ENCODE peak calls at places on chromosomes 13 and 19, in ten cellular contexts. One of them, this sample, is unnamed.

GRCh38 chr19:34306824-34307223 is 52.5 kb downstream of the GARRE1 start:
- DNase-seq in psoas muscle: no peak
- DNase-seq in GM23338: no peak
- DNase-seq in pancreas: no peak
- DNase-seq in lower leg skin: no peak
- DNase-seq in body of pancreas: no peak
- DNase-seq in A549: no peak
- DNase-seq in A673: no peak
- DNase-seq in stomach: no peak
- DNase-seq in H1: no peak
- DNase-seq in this sample: no peak

GRCh38 chr13:50085063-50085462 is 69.8 kb downstream of the KCNRG start:
- DNase-seq in lower leg skin: no peak
- DNase-seq in body of pancreas: no peak
- DNase-seq in stomach: no peak
- DNase-seq in pancreas: no peak
- DNase-seq in A549: no peak
- DNase-seq in psoas muscle: no peak
- DNase-seq in A673: peak
- DNase-seq in GM23338: peak
- DNase-seq in H1: no peak
- DNase-seq in this sample: peak

GRCh38 chr13:99626461-99627082 is 125.3 kb downstream of the TM9SF2 start:
- DNase-seq in psoas muscle: no peak
- DNase-seq in lower leg skin: no peak
- DNase-seq in body of pancreas: no peak
- DNase-seq in A549: no peak
- DNase-seq in GM23338: no peak
- DNase-seq in H1: no peak
- DNase-seq in stomach: no peak
- DNase-seq in pancreas: no peak
- DNase-seq in A673: peak
- DNase-seq in this sample: peak

GRCh38 chr13:32206097-32206740 is 108.9 kb downstream of the ZAR1L start:
- DNase-seq in pancreas: no peak
- DNase-seq in lower leg skin: no peak
- DNase-seq in A549: no peak
- DNase-seq in H1: no peak
- DNase-seq in body of pancreas: no peak
- DNase-seq in GM23338: no peak
- DNase-seq in A673: no peak
- DNase-seq in psoas muscle: no peak
- DNase-seq in stomach: no peak
- DNase-seq in this sample: peak

GRCh38 chr13:109900723-109901122 is 114.3 kb upstream of the IRS2 start:
- DNase-seq in H1: no peak
- DNase-seq in A673: no peak
- DNase-seq in lower leg skin: no peak
- DNase-seq in pancreas: no peak
- DNase-seq in GM23338: no peak
- DNase-seq in psoas muscle: no peak
- DNase-seq in stomach: no peak
- DNase-seq in A549: no peak
- DNase-seq in body of pancreas: no peak
- DNase-seq in this sample: no peak

GRCh38 chr19:44640518-44640917 is 3.2 kb upstream of the PVR start:
- DNase-seq in pancreas: no peak
- DNase-seq in psoas muscle: no peak
- DNase-seq in H1: no peak
- DNase-seq in body of pancreas: no peak
- DNase-seq in A673: no peak
- DNase-seq in lower leg skin: no peak
- DNase-seq in stomach: no peak
- DNase-seq in A549: no peak
- DNase-seq in GM23338: no peak
- DNase-seq in this sample: peak

GRCh38 chr13:85509512-85509911 is 289.7 kb downstream of the SLITRK6 start:
- DNase-seq in psoas muscle: no peak
- DNase-seq in GM23338: no peak
- DNase-seq in stomach: no peak
- DNase-seq in A673: no peak
- DNase-seq in lower leg skin: no peak
- DNase-seq in pancreas: no peak
- DNase-seq in H1: no peak
- DNase-seq in A549: no peak
- DNase-seq in body of pancreas: no peak
- DNase-seq in this sample: no peak

GRCh38 chr19:34246340-34246739 is 8.0 kb upstream of the GARRE1 start:
- DNase-seq in body of pancreas: no peak
- DNase-seq in lower leg skin: peak
- DNase-seq in psoas muscle: no peak
- DNase-seq in A673: peak
- DNase-seq in A549: no peak
- DNase-seq in pancreas: no peak
- DNase-seq in stomach: no peak
- DNase-seq in GM23338: no peak
- DNase-seq in H1: no peak
- DNase-seq in this sample: no peak

GRCh38 chr19:16623066-16623465 is 4.9 kb downstream of the MED26 start:
- DNase-seq in lower leg skin: no peak
- DNase-seq in GM23338: no peak
- DNase-seq in H1: no peak
- DNase-seq in psoas muscle: no peak
- DNase-seq in body of pancreas: no peak
- DNase-seq in A673: no peak
- DNase-seq in pancreas: no peak
- DNase-seq in stomach: no peak
- DNase-seq in A549: no peak
- DNase-seq in this sample: no peak

GRCh38 chr13:30301827-30302226 is 5.5 kb downstream of the KATNAL1 start:
- DNase-seq in body of pancreas: no peak
- DNase-seq in stomach: no peak
- DNase-seq in pancreas: no peak
- DNase-seq in psoas muscle: no peak
- DNase-seq in A673: no peak
- DNase-seq in lower leg skin: no peak
- DNase-seq in A549: no peak
- DNase-seq in GM23338: no peak
- DNase-seq in H1: no peak
- DNase-seq in this sample: no peak

GRCh38 chr13:47459512-47459911 is 541.6 kb downstream of the SUCLA2 start:
- DNase-seq in GM23338: peak
- DNase-seq in A549: no peak
- DNase-seq in A673: peak
- DNase-seq in pancreas: no peak
- DNase-seq in lower leg skin: no peak
- DNase-seq in body of pancreas: no peak
- DNase-seq in psoas muscle: no peak
- DNase-seq in H1: no peak
- DNase-seq in stomach: no peak
- DNase-seq in this sample: peak

GRCh38 chr13:44440046-44440608 is 66.5 kb downstream of the SERP2 start:
- DNase-seq in A673: no peak
- DNase-seq in lower leg skin: no peak
- DNase-seq in psoas muscle: no peak
- DNase-seq in pancreas: no peak
- DNase-seq in GM23338: no peak
- DNase-seq in H1: no peak
- DNase-seq in body of pancreas: no peak
- DNase-seq in stomach: no peak
- DNase-seq in A549: no peak
- DNase-seq in this sample: no peak

GRCh38 chr19:4968462-4969291 is at the start of gene KDM4B:
- DNase-seq in psoas muscle: peak
- DNase-seq in body of pancreas: peak
- DNase-seq in A549: peak
- DNase-seq in lower leg skin: peak
- DNase-seq in stomach: peak
- DNase-seq in A673: peak
- DNase-seq in pancreas: peak
- DNase-seq in GM23338: peak
- DNase-seq in H1: peak
- DNase-seq in this sample: peak

GRCh38 chr13:28531195-28531955 is 36.4 kb upstream of the FLT1 start:
- DNase-seq in H1: peak
- DNase-seq in lower leg skin: peak
- DNase-seq in A549: no peak
- DNase-seq in body of pancreas: peak
- DNase-seq in stomach: peak
- DNase-seq in GM23338: peak
- DNase-seq in psoas muscle: peak
- DNase-seq in pancreas: peak
- DNase-seq in A673: peak
- DNase-seq in this sample: peak

GRCh38 chr19:47725759-47726401 is 12.7 kb downstream of the EHD2 start:
- DNase-seq in A549: no peak
- DNase-seq in pancreas: no peak
- DNase-seq in body of pancreas: no peak
- DNase-seq in H1: no peak
- DNase-seq in A673: no peak
- DNase-seq in GM23338: peak
- DNase-seq in stomach: no peak
- DNase-seq in psoas muscle: no peak
- DNase-seq in lower leg skin: no peak
- DNase-seq in this sample: no peak

GRCh38 chr19:17933414-17934129 is 757 bp downstream of the CCDC124 start:
- DNase-seq in pancreas: no peak
- DNase-seq in stomach: no peak
- DNase-seq in body of pancreas: no peak
- DNase-seq in lower leg skin: no peak
- DNase-seq in GM23338: peak
- DNase-seq in H1: no peak
- DNase-seq in A673: no peak
- DNase-seq in psoas muscle: no peak
- DNase-seq in A549: no peak
- DNase-seq in this sample: peak

GRCh38 chr13:21395953-21396352 is 63.1 kb downstream of the ZDHHC20 start:
- DNase-seq in stomach: no peak
- DNase-seq in body of pancreas: no peak
- DNase-seq in A549: no peak
- DNase-seq in A673: no peak
- DNase-seq in lower leg skin: no peak
- DNase-seq in psoas muscle: no peak
- DNase-seq in GM23338: no peak
- DNase-seq in H1: no peak
- DNase-seq in pancreas: no peak
- DNase-seq in this sample: no peak

GRCh38 chr19:39474139-39474620 is 6.5 kb upstream of the TIMM50 start:
- DNase-seq in A549: peak
- DNase-seq in A673: peak
- DNase-seq in GM23338: peak
- DNase-seq in psoas muscle: peak
- DNase-seq in stomach: peak
- DNase-seq in lower leg skin: peak
- DNase-seq in pancreas: peak
- DNase-seq in H1: peak
- DNase-seq in body of pancreas: peak
- DNase-seq in this sample: peak

GRCh38 chr19:39472746-39473442 is 7.7 kb upstream of the TIMM50 start:
- DNase-seq in A673: no peak
- DNase-seq in A549: no peak
- DNase-seq in psoas muscle: peak
- DNase-seq in H1: no peak
- DNase-seq in lower leg skin: no peak
- DNase-seq in stomach: no peak
- DNase-seq in body of pancreas: no peak
- DNase-seq in pancreas: no peak
- DNase-seq in GM23338: no peak
- DNase-seq in this sample: no peak

GRCh38 chr19:39473443-39473960 is 7.1 kb upstream of the TIMM50 start:
- DNase-seq in GM23338: no peak
- DNase-seq in A549: no peak
- DNase-seq in H1: no peak
- DNase-seq in pancreas: no peak
- DNase-seq in A673: no peak
- DNase-seq in psoas muscle: peak
- DNase-seq in body of pancreas: no peak
- DNase-seq in stomach: no peak
- DNase-seq in lower leg skin: no peak
- DNase-seq in this sample: no peak

GRCh38 chr19:39471756-39472536 is 8.7 kb upstream of the TIMM50 start:
- DNase-seq in A549: no peak
- DNase-seq in GM23338: no peak
- DNase-seq in body of pancreas: no peak
- DNase-seq in stomach: no peak
- DNase-seq in pancreas: no peak
- DNase-seq in lower leg skin: no peak
- DNase-seq in A673: no peak
- DNase-seq in psoas muscle: peak
- DNase-seq in H1: no peak
- DNase-seq in this sample: no peak

GRCh38 chr19:39475748-39476147 is 4.9 kb upstream of the TIMM50 start:
- DNase-seq in psoas muscle: peak
- DNase-seq in body of pancreas: no peak
- DNase-seq in A673: no peak
- DNase-seq in lower leg skin: no peak
- DNase-seq in pancreas: no peak
- DNase-seq in A549: no peak
- DNase-seq in stomach: no peak
- DNase-seq in GM23338: no peak
- DNase-seq in H1: no peak
- DNase-seq in this sample: no peak
- H3K4me3 ChIP-seq in psoas muscle: no peak
- H3K4me3 ChIP-seq in body of pancreas: no peak
- H3K4me3 ChIP-seq in A673: no peak
- H3K4me3 ChIP-seq in lower leg skin: no peak
- H3K4me3 ChIP-seq in pancreas: no peak
- H3K4me3 ChIP-seq in A549: no peak
- H3K4me3 ChIP-seq in stomach: no peak
- H3K4me3 ChIP-seq in GM23338: no peak
- H3K4me3 ChIP-seq in H1: no peak
- H3K4me3 ChIP-seq in this sample: no peak

GRCh38 chr19:2550431-2551171 is 74.7 kb downstream of the GADD45B start:
- DNase-seq in pancreas: no peak
- DNase-seq in psoas muscle: peak
- DNase-seq in GM23338: peak
- DNase-seq in lower leg skin: peak
- DNase-seq in stomach: no peak
- DNase-seq in H1: no peak
- DNase-seq in A549: no peak
- DNase-seq in body of pancreas: no peak
- DNase-seq in A673: no peak
- DNase-seq in this sample: no peak
- TF ChIP-seq CTCF in pancreas: no peak
- TF ChIP-seq CTCF in psoas muscle: no peak
- TF ChIP-seq CTCF in GM23338: peak
- TF ChIP-seq CTCF in lower leg skin: no peak
- TF ChIP-seq CTCF in stomach: no peak
- TF ChIP-seq CTCF in H1: no peak
- TF ChIP-seq CTCF in A549: no peak
- TF ChIP-seq CTCF in body of pancreas: no peak
- TF ChIP-seq CTCF in A673: no peak
- TF ChIP-seq CTCF in this sample: no peak

GRCh38 chr13:63636231-63636993 is 2220.8 kb upstream of the PCDH20 start:
- DNase-seq in H1: no peak
- DNase-seq in A549: peak
- DNase-seq in body of pancreas: peak
- DNase-seq in stomach: no peak
- DNase-seq in GM23338: peak
- DNase-seq in A673: peak
- DNase-seq in psoas muscle: no peak
- DNase-seq in pancreas: no peak
- DNase-seq in lower leg skin: no peak
- DNase-seq in this sample: peak
- H3K4me3 ChIP-seq in H1: no peak
- H3K4me3 ChIP-seq in A549: peak
- H3K4me3 ChIP-seq in body of pancreas: no peak
- H3K4me3 ChIP-seq in stomach: peak
- H3K4me3 ChIP-seq in GM23338: no peak
- H3K4me3 ChIP-seq in A673: no peak
- H3K4me3 ChIP-seq in psoas muscle: peak
- H3K4me3 ChIP-seq in pancreas: no peak
- H3K4me3 ChIP-seq in lower leg skin: no peak
- H3K4me3 ChIP-seq in this sample: no peak

GRCh38 chr19:20238025-20238623 is 71.1 kb downstream of the ZNF486 start:
- DNase-seq in lower leg skin: peak
- DNase-seq in H1: peak
- DNase-seq in psoas muscle: peak
- DNase-seq in pancreas: peak
- DNase-seq in stomach: peak
- DNase-seq in A673: peak
- DNase-seq in body of pancreas: peak
- DNase-seq in GM23338: peak
- DNase-seq in A549: no peak
- DNase-seq in this sample: peak
- TF ChIP-seq CTCF in lower leg skin: no peak
- TF ChIP-seq CTCF in H1: no peak
- TF ChIP-seq CTCF in psoas muscle: no peak
- TF ChIP-seq CTCF in pancreas: no peak
- TF ChIP-seq CTCF in stomach: no peak
- TF ChIP-seq CTCF in A673: no peak
- TF ChIP-seq CTCF in body of pancreas: no peak
- TF ChIP-seq CTCF in GM23338: no peak
- TF ChIP-seq CTCF in A549: no peak
- TF ChIP-seq CTCF in this sample: no peak

This sample was measured in cardiac fibroblast.